ENCODE peak calls at places on chromosome 16, in four cellular contexts. One of them, this sample, is unnamed.
A peak's percentile ranks its signal among the peaks of the same experiment; 100 is the strongest.

GRCh38 chr16:64343061-64343819 is 778.6 kb downstream of the CDH11 start:
- DNase-seq in A549: no peak
- DNase-seq in HepG2: no peak
- DNase-seq in GM12878: no peak
- DNase-seq in this sample: no peak

GRCh38 chr16:78537511-78537910 is 438.1 kb downstream of the WWOX start:
- DNase-seq in A549: no peak
- DNase-seq in HepG2: no peak
- DNase-seq in GM12878: no peak
- DNase-seq in this sample: no peak

GRCh38 chr16:88348377-88349152 is 34.2 kb upstream of the ZNF469 start:
- DNase-seq in A549: no peak
- DNase-seq in HepG2: no peak
- DNase-seq in GM12878: no peak
- DNase-seq in this sample: peak; percentile 33

GRCh38 chr16:19284207-19284606 is 1.3 kb upstream of the CLEC19A start:
- DNase-seq in A549: peak; percentile 58
- DNase-seq in HepG2: no peak
- DNase-seq in GM12878: no peak
- DNase-seq in this sample: no peak

GRCh38 chr16:22005746-22006145 is 2.2 kb upstream of the MOSMO start:
- DNase-seq in A549: no peak
- DNase-seq in HepG2: no peak
- DNase-seq in GM12878: no peak
- DNase-seq in this sample: no peak

GRCh38 chr16:53207810-53208752 is 153.3 kb downstream of the CHD9 start:
- DNase-seq in A549: peak; percentile 84
- DNase-seq in HepG2: peak; percentile 72
- DNase-seq in GM12878: peak; percentile 69
- DNase-seq in this sample: peak; percentile 77

GRCh38 chr16:13999895-14000425 is 71.2 kb upstream of the MRTFB start:
- DNase-seq in A549: no peak
- DNase-seq in HepG2: no peak
- DNase-seq in GM12878: no peak
- DNase-seq in this sample: no peak

GRCh38 chr16:72367841-72368240 is 195.9 kb upstream of the PMFBP1 start:
- DNase-seq in A549: no peak
- DNase-seq in HepG2: no peak
- DNase-seq in GM12878: no peak
- DNase-seq in this sample: no peak

GRCh38 chr16:4160663-4161436 is 44.6 kb upstream of the ADCY9 start:
- DNase-seq in A549: no peak
- DNase-seq in HepG2: no peak
- DNase-seq in GM12878: no peak
- DNase-seq in this sample: no peak

GRCh38 chr16:78098544-78099371 is 696 bp upstream of the WWOX start:
- DNase-seq in A549: no peak
- DNase-seq in HepG2: no peak
- DNase-seq in GM12878: no peak
- DNase-seq in this sample: no peak

GRCh38 chr16:57357330-57358151 is 1.0 kb upstream of the CCL22 start:
- DNase-seq in A549: no peak
- DNase-seq in HepG2: peak; percentile 46
- DNase-seq in GM12878: peak; percentile 60
- DNase-seq in this sample: no peak

GRCh38 chr16:53168744-53169143 is 114.0 kb downstream of the CHD9 start:
- DNase-seq in A549: no peak
- DNase-seq in HepG2: no peak
- DNase-seq in GM12878: no peak
- DNase-seq in this sample: no peak

GRCh38 chr16:4332083-4332482 is 16.2 kb downstream of the GLIS2 start:
- DNase-seq in A549: no peak
- DNase-seq in HepG2: no peak
- DNase-seq in GM12878: no peak
- DNase-seq in this sample: no peak

GRCh38 chr16:728131-728889 is 1.4 kb downstream of the HAGHL start:
- DNase-seq in A549: peak; percentile 63
- DNase-seq in HepG2: no peak
- DNase-seq in GM12878: no peak
- DNase-seq in this sample: peak; percentile 96

GRCh38 chr16:48193846-48194245 is 38.1 kb upstream of the ABCC12 start:
- DNase-seq in A549: no peak
- DNase-seq in HepG2: no peak
- DNase-seq in GM12878: no peak
- DNase-seq in this sample: no peak

GRCh38 chr16:2095315-2095853 is 40.3 kb downstream of the PKD1 start:
- DNase-seq in A549: no peak
- DNase-seq in HepG2: no peak
- DNase-seq in GM12878: no peak
- DNase-seq in this sample: no peak

GRCh38 chr16:69741519-69741918 is 13.2 kb downstream of the NOB1 start:
- DNase-seq in A549: no peak
- DNase-seq in HepG2: no peak
- DNase-seq in GM12878: no peak
- DNase-seq in this sample: no peak

GRCh38 chr16:17515421-17516210 is 44.9 kb upstream of the XYLT1 start:
- DNase-seq in A549: no peak
- DNase-seq in HepG2: no peak
- DNase-seq in GM12878: no peak
- DNase-seq in this sample: no peak

GRCh38 chr16:49399594-49400364 is 26.2 kb downstream of the C16orf78 start:
- DNase-seq in A549: no peak
- DNase-seq in HepG2: no peak
- DNase-seq in GM12878: peak; percentile 88
- DNase-seq in this sample: no peak

GRCh38 chr16:80591071-80591935 is 50.5 kb downstream of the DYNLRB2 start:
- DNase-seq in A549: no peak
- DNase-seq in HepG2: no peak
- DNase-seq in GM12878: no peak
- DNase-seq in this sample: no peak

GRCh38 chr16:1188781-1189189 is 35.9 kb downstream of the CACNA1H start:
- DNase-seq in A549: no peak
- DNase-seq in HepG2: no peak
- DNase-seq in GM12878: no peak
- DNase-seq in this sample: no peak

GRCh38 chr16:20689668-20690067 is 7.8 kb downstream of the ACSM1 start:
- DNase-seq in A549: no peak
- DNase-seq in HepG2: no peak
- DNase-seq in GM12878: no peak
- DNase-seq in this sample: no peak

GRCh38 chr16:81767987-81768592 is 11.0 kb upstream of the PLCG2 start:
- DNase-seq in A549: peak; percentile 33
- DNase-seq in HepG2: peak; percentile 93
- DNase-seq in GM12878: no peak
- DNase-seq in this sample: no peak

GRCh38 chr16:83102336-83102735 is 475.6 kb downstream of the CDH13 start:
- DNase-seq in A549: no peak
- DNase-seq in HepG2: no peak
- DNase-seq in GM12878: no peak
- DNase-seq in this sample: no peak

GRCh38 chr16:20774703-20775362 is 11.0 kb downstream of the ACSM3 start:
- DNase-seq in A549: peak; percentile 64
- DNase-seq in HepG2: peak; percentile 67
- DNase-seq in GM12878: peak; percentile 9
- DNase-seq in this sample: peak; percentile 44

GRCh38 chr16:65176603-65177002 is 54.7 kb upstream of the CDH11 start:
- DNase-seq in A549: no peak
- DNase-seq in HepG2: no peak
- DNase-seq in GM12878: no peak
- DNase-seq in this sample: no peak

GRCh38 chr16:15034266-15035162 is 21.4 kb downstream of the NTAN1 start:
- DNase-seq in A549: no peak
- DNase-seq in HepG2: no peak
- DNase-seq in GM12878: no peak
- DNase-seq in this sample: no peak

GRCh38 chr16:74275031-74275636 is 21.5 kb upstream of the PSMD7 start:
- DNase-seq in A549: peak; percentile 38
- DNase-seq in HepG2: no peak
- DNase-seq in GM12878: no peak
- DNase-seq in this sample: peak; percentile 46

DNA sequence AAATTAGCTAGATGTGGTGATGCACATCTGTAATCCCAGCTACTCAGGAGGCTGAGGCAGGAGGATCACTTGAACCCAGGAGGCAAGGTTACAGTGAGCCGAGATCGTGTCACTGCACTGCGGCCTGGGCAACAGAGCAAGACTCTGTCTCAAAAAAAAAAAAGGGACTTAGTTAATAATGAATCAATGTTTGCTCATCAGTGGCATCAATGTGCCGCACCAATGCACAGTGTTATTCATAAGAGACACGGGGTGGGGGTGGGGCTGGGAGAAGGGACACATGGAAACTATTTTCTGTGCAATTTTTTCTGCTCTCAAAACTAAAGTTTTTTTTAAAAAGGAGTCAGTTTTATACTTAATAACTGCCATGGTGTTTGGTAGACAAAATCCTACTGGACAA is 6.8 kb upstream of the ATP2C2 start:
- DNase-seq in A549: no peak
- DNase-seq in HepG2: no peak
- DNase-seq in GM12878: no peak
- DNase-seq in this sample: no peak
- TF ChIP-seq PBX3 in A549: no peak
- TF ChIP-seq PBX3 in HepG2: no peak
- TF ChIP-seq PBX3 in GM12878: no peak
- TF ChIP-seq PBX3 in this sample: no peak

GRCh38 chr16:67562526-67562917 is at the start of gene CTCF:
- DNase-seq in A549: peak; percentile 62
- DNase-seq in HepG2: peak; percentile 70
- DNase-seq in GM12878: no peak
- DNase-seq in this sample: peak; percentile 91

GRCh38 chr16:67565470-67566100 is 3.3 kb downstream of the CTCF start:
- DNase-seq in A549: no peak
- DNase-seq in HepG2: no peak
- DNase-seq in GM12878: no peak
- DNase-seq in this sample: no peak

GRCh38 chr16:67562918-67563707 is 787 bp downstream of the CTCF start:
- DNase-seq in A549: no peak
- DNase-seq in HepG2: peak; percentile 40
- DNase-seq in GM12878: no peak
- DNase-seq in this sample: peak; percentile 76

GRCh38 chr16:67561824-67562525 is 351 bp upstream of the CTCF start:
- DNase-seq in A549: peak; percentile 80
- DNase-seq in HepG2: peak; percentile 97
- DNase-seq in GM12878: peak; percentile 89
- DNase-seq in this sample: peak; percentile 98

GRCh38 chr16:67563708-67564468 is 1.6 kb downstream of the CTCF start:
- DNase-seq in A549: no peak
- DNase-seq in HepG2: peak; percentile 58
- DNase-seq in GM12878: no peak
- DNase-seq in this sample: peak; percentile 16
- TF ChIP-seq PBX3 in A549: no peak
- TF ChIP-seq PBX3 in HepG2: no peak
- TF ChIP-seq PBX3 in GM12878: no peak
- TF ChIP-seq PBX3 in this sample: no peak

DNA sequence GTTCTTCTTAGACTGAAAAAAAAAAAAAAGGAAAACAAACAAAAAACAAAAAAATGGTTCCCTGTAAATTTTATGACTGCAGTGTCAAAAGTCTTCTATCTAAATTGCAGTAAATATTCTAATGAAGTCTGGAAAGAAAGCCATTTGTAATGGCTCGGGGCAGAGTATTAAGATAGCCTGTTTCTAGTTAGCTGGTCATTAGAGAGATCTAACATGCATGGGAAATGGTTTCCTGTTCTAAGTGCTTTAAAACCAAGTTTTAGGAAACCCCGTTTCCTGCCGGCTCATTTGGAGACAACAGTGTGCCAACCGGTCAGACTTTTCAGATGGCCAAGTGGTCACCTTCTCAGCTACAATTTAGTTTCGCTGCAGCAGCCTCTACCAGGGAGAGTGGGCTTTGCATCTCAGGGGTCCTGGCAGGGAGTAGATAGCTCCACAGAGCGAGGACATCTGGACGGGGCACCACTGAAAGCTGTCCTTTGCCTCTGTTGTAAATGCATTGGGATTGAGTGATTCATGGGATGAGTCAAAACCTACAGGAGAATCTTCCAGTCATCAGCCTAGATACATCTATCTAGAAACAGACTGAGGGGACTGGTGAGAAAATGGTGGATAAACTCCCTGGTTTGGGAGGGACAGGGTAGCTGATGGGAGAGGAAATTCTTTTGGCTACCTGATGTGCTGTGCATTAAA is 473.2 kb upstream of the SALL1 start:
- DNase-seq in A549: no peak
- DNase-seq in HepG2: no peak
- DNase-seq in GM12878: no peak
- DNase-seq in this sample: peak; percentile 70
- TF ChIP-seq PBX3 in A549: no peak
- TF ChIP-seq PBX3 in HepG2: no peak
- TF ChIP-seq PBX3 in GM12878: no peak
- TF ChIP-seq PBX3 in this sample: no peak

GRCh38 chr16:31429314-31429713 is 1.2 kb upstream of the COX6A2 start:
- DNase-seq in A549: no peak
- DNase-seq in HepG2: no peak
- DNase-seq in GM12878: no peak
- DNase-seq in this sample: no peak

GRCh38 chr16:31428277-31428597 is at the start of gene COX6A2:
- DNase-seq in A549: no peak
- DNase-seq in HepG2: no peak
- DNase-seq in GM12878: no peak
- DNase-seq in this sample: no peak

GRCh38 chr16:31428638-31429247 is 583 bp upstream of the COX6A2 start:
- DNase-seq in A549: no peak
- DNase-seq in HepG2: no peak
- DNase-seq in GM12878: no peak
- DNase-seq in this sample: no peak

GRCh38 chr16:31427441-31428276 is 501 bp downstream of the COX6A2 start:
- DNase-seq in A549: no peak
- DNase-seq in HepG2: no peak
- DNase-seq in GM12878: no peak
- DNase-seq in this sample: peak; percentile 93

DNA sequence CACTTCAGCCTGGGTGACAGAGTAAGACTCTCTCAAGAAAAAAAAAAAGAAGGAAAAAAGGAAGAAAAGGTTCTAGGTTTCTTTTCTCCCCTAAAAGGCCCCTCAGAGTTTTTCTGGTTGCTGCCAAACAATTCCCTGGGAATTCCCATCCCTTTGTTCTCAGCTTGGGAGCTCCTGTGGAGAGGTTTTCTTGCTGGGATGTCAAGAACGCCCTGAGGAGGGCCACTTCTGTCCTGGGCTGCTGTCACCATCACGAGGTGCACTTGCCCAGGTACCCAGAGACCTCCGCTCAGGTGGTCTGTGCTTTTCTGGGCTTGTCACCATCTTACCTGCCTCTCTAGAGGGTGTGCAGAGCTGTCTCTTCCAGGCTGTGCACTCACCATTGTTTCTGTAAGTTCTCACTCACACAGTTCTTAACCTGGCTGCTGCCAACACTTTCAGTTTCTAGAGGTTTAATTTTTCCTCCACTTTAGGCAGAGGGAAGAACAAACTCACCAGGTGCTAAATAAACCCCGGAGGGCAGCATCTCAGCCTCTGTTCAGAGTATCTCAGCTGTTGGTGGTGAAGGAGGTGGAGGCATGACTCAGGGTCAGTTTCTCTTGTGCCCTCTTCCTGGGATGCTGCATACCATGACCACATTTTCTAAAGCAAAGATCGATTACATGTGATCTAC is 2.4 kb upstream of the COX6A2 start:
- DNase-seq in A549: no peak
- DNase-seq in HepG2: no peak
- DNase-seq in GM12878: no peak
- DNase-seq in this sample: no peak
- TF ChIP-seq PBX3 in A549: no peak
- TF ChIP-seq PBX3 in HepG2: no peak
- TF ChIP-seq PBX3 in GM12878: no peak
- TF ChIP-seq PBX3 in this sample: no peak

GRCh38 chr16:85370881-85371651 is 242.1 kb upstream of the GSE1 start:
- DNase-seq in A549: no peak
- DNase-seq in HepG2: no peak
- DNase-seq in GM12878: no peak
- DNase-seq in this sample: peak; percentile 84
- TF ChIP-seq PBX3 in A549: no peak
- TF ChIP-seq PBX3 in HepG2: no peak
- TF ChIP-seq PBX3 in GM12878: no peak
- TF ChIP-seq PBX3 in this sample: no peak